ENCODE peak calls at places on chromosomes 4 and X, in ten cellular contexts. M is PC-9; S is substantia nigra; N is RWPE1; F is left ventricle myocardium inferior; C is CD8-positive, alpha-beta T cell; L is tibial artery; Y is transverse colon; D is aorta; V is ovary. W is an unnamed sample.

GRCh38 chr4:180617203-180617602 is 1626.0 kb upstream of the TENM3 start:
- DNase-seq in M (no peak), S (no peak), N (no peak), F (no peak), C (no peak), L (no peak), Y (no peak), D (no peak), V (no peak), W (no peak)

GRCh38 chr4:157739237-157739636 is 433.6 kb downstream of the GASK1B start:
- DNase-seq in M (peak), S (no peak), N (no peak), F (no peak), C (no peak), L (no peak), Y (no peak), D (no peak), V (no peak), W (no peak)

GRCh38 chrX:47568656-47569295 is 7.8 kb downstream of the ARAF start:
- DNase-seq in M (no peak), S (no peak), N (no peak), F (no peak), C (no peak), L (no peak), Y (no peak), D (no peak), V (no peak), W (no peak)

GRCh38 chr4:86893136-86893535 is 914 bp upstream of the C4orf36 start:
- DNase-seq in M (no peak), S (no peak), N (no peak), F (no peak), C (no peak), L (no peak), Y (no peak), D (no peak), V (no peak), W (no peak)

GRCh38 chr4:10123227-10124101 is 6.9 kb upstream of the WDR1 start:
- DNase-seq in M (no peak), S (no peak), N (no peak), F (no peak), C (no peak), L (no peak), Y (peak), D (no peak), V (no peak), W (no peak)

GRCh38 chr4:166839615-166840251 is 394.6 kb downstream of the SPOCK3 start:
- DNase-seq in M (no peak), S (no peak), N (no peak), F (no peak), C (no peak), L (no peak), Y (no peak), D (no peak), V (no peak), W (no peak)

GRCh38 chr4:1632109-1633104 is 51.7 kb downstream of the FAM53A start:
- DNase-seq in M (no peak), S (no peak), N (no peak), F (no peak), C (no peak), L (no peak), Y (no peak), D (no peak), V (no peak), W (no peak)

GRCh38 chr4:28558871-28559270 is 1698.2 kb downstream of the STIM2 start:
- DNase-seq in M (no peak), S (no peak), N (no peak), F (no peak), C (no peak), L (no peak), Y (no peak), D (no peak), V (no peak), W (no peak)

GRCh38 chr4:37715889-37716402 is 29.8 kb upstream of the RELL1 start:
- DNase-seq in M (peak), S (no peak), N (peak), F (no peak), C (no peak), L (no peak), Y (peak), D (no peak), V (no peak), W (peak)

GRCh38 chrX:65668362-65669310 is 1.2 kb downstream of the MSN start:
- DNase-seq in M (peak), S (no peak), N (peak), F (peak), C (peak), L (peak), Y (peak), D (peak), V (peak), W (peak)

GRCh38 chr4:89904524-89904923 is 9.9 kb downstream of the MMRN1 start:
- DNase-seq in M (no peak), S (no peak), N (no peak), F (no peak), C (no peak), L (no peak), Y (no peak), D (no peak), V (no peak), W (no peak)

GRCh38 chr4:40124690-40125089 is 68.0 kb downstream of the N4BP2 start:
- DNase-seq in M (no peak), S (no peak), N (no peak), F (no peak), C (no peak), L (no peak), Y (no peak), D (no peak), V (no peak), W (no peak)

GRCh38 chr4:95572304-95572991 is 23.7 kb upstream of the UNC5C start:
- DNase-seq in M (peak), S (no peak), N (peak), F (peak), C (no peak), L (peak), Y (peak), D (peak), V (no peak), W (no peak)

GRCh38 chrX:53257670-53258423 is 23.5 kb downstream of the IQSEC2 start:
- DNase-seq in M (no peak), S (no peak), N (no peak), F (no peak), C (no peak), L (no peak), Y (no peak), D (no peak), V (no peak), W (no peak)

GRCh38 chrX:112826020-112826419 is 14.6 kb downstream of the AMOT start:
- DNase-seq in M (no peak), S (no peak), N (no peak), F (no peak), C (no peak), L (no peak), Y (no peak), D (no peak), V (no peak), W (no peak)

GRCh38 chr4:111040904-111041303 is 418.0 kb upstream of the PITX2 start:
- DNase-seq in M (no peak), S (no peak), N (no peak), F (no peak), C (no peak), L (no peak), Y (no peak), D (no peak), V (no peak), W (no peak)

GRCh38 chr4:75745721-75746199 is 21.4 kb downstream of the USO1 start:
- DNase-seq in M (no peak), S (no peak), N (no peak), F (no peak), C (no peak), L (no peak), Y (no peak), D (no peak), V (no peak), W (no peak)
- H3K27ac ChIP-seq in M (no peak), S (no peak), N (no peak), F (peak), C (no peak), L (no peak), Y (no peak), D (no peak), V (no peak), W (peak)

DNA sequence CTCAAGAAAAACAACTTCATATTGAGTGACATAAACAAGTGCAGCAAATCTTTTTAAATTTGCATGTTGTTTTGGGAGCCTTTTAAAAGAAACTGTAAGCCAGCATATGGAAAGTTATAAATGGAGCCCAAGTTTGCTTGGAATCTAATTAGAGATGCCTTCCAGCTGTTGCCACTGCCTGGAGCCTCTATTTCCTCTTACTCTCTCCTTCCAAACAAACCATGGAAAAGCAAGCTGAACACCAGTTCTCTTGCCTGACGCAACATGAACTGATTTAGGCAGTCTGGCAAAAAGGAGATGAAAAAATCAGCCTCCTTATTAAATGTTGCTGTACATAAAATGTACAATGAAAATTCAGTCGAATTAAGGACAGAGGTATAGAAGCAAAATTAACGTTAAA is 21.5 kb downstream of the ARSJ start:
- DNase-seq in M (no peak), S (no peak), N (no peak), F (no peak), C (no peak), L (no peak), Y (no peak), D (no peak), V (no peak), W (no peak)
- H3K27ac ChIP-seq in M (no peak), S (no peak), N (no peak), F (no peak), C (no peak), L (peak), Y (peak), D (no peak), V (no peak), W (no peak)

GRCh38 chrX:68833448-68833805 is 4.6 kb downstream of the EFNB1 start:
- DNase-seq in M (no peak), S (no peak), N (no peak), F (no peak), C (no peak), L (no peak), Y (no peak), D (no peak), V (no peak), W (no peak)
- H3K27ac ChIP-seq in M (peak), S (no peak), N (peak), F (no peak), C (no peak), L (no peak), Y (peak), D (no peak), V (no peak), W (peak)

DNA sequence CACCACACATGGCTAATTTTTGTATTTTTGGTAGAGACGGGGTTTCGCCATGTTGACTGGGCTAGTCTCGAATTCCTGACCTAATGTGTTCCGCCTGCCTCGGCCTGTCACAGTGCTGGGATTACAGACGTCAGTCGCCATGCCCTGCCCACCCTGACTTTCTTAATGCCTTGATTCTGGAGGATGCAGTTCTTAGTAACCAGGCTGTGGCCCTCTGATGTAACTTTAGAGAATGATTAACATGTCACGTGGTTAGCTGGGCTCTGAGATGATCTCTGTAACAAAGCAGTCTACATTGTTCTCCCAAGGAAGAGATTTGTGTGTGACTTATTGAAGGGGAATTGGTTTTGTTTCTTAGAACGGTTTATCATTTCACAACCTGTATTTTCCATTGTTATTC is 30.6 kb downstream of the ANK2 start:
- DNase-seq in M (no peak), S (no peak), N (no peak), F (no peak), C (no peak), L (no peak), Y (no peak), D (no peak), V (no peak), W (no peak)
- H3K27ac ChIP-seq in M (no peak), S (peak), N (no peak), F (no peak), C (no peak), L (no peak), Y (no peak), D (no peak), V (no peak), W (no peak)

W was measured in keratinocyte.